ENCODE peak calls at places on chromosomes 16 and 17, in ten cellular contexts. M is upper lobe of right lung; J is HEK293T; C is stimulated activated CD4-positive, alpha-beta T cell treated with anti-CD3 and anti-CD28 coated beads, Interleukin-1b, Interleukin-23, amount 100 ng/mL, for 1 hour; I is endothelial cell; W is SHP77; E is germinal center; R is pons; N is head of caudate nucleus; X is IMR-90. Z is an unnamed sample.

GRCh38 chr17:50580636-50581035 is 20.1 kb downstream of the CACNA1G start:
- DNase-seq in I (no peak), M (no peak), C (no peak), J (no peak), X (no peak), R (no peak), W (no peak), N (no peak), E (no peak), Z (no peak)

GRCh38 chr17:74975943-74976342 is 3.4 kb upstream of the HID1 start:
- DNase-seq in C (no peak), I (no peak), W (no peak), X (no peak), J (no peak), M (no peak), R (no peak), N (no peak), E (no peak), Z (no peak)

GRCh38 chr17:81252336-81253329 is 13.5 kb downstream of the NDUFAF8 start:
- DNase-seq in M (no peak), X (no peak), J (no peak), C (no peak), I (no peak), R (no peak), N (no peak), E (no peak), W (no peak), Z (no peak)

GRCh38 chr16:68590201-68590994 is 51.3 kb downstream of the ZFP90 start:
- DNase-seq in M (peak; percentile 88), X (peak; percentile 7), E (peak; percentile 74), R (peak; percentile 3), W (peak; percentile 67), C (no peak), N (peak; percentile 73), I (peak; percentile 85), J (peak; percentile 88), Z (peak; percentile 54)

GRCh38 chr17:71615820-71616219 is 505.0 kb upstream of the SOX9 start:
- DNase-seq in M (no peak), E (no peak), W (no peak), C (no peak), N (no peak), J (peak; percentile 11), X (no peak), I (no peak), R (no peak), Z (no peak)

GRCh38 chr16:12611006-12611477 is 192.6 kb downstream of the CPPED1 start:
- DNase-seq in C (no peak), I (no peak), M (no peak), X (no peak), J (no peak), W (no peak), N (no peak), R (no peak), E (no peak), Z (no peak)

GRCh38 chr16:81500833-81501521 is 56.4 kb downstream of the CMIP start:
- DNase-seq in E (peak; percentile 88), N (no peak), C (no peak), M (no peak), J (no peak), R (no peak), W (no peak), I (no peak), X (peak; percentile 81), Z (no peak)

GRCh38 chr17:3893003-3893719 is at the start of gene CAMKK1:
- DNase-seq in E (peak; percentile 98), I (peak; percentile 89), R (peak; percentile 63), C (peak; percentile 68), X (peak; percentile 72), J (peak; percentile 96), N (peak; percentile 90), M (peak; percentile 96), W (peak; percentile 96), Z (peak; percentile 96)

GRCh38 chr17:38464723-38465419 is 36.6 kb downstream of the ARHGAP23 start:
- DNase-seq in X (peak; percentile 94), N (peak; percentile 89), R (peak; percentile 85), I (no peak), M (peak; percentile 86), E (peak; percentile 3), W (no peak), C (no peak), J (peak; percentile 5), Z (no peak)

GRCh38 chr17:29559640-29560039 is 7.2 kb downstream of the ABHD15 start:
- DNase-seq in M (no peak), N (no peak), E (no peak), C (no peak), I (no peak), X (no peak), W (no peak), J (no peak), R (no peak), Z (no peak)

GRCh38 chr16:8867483-8868271 is 1.1 kb downstream of the CARHSP1 start:
- DNase-seq in I (no peak), W (no peak), J (no peak), M (no peak), X (no peak), N (peak; percentile 65), R (peak; percentile 35), C (no peak), E (peak; percentile 48), Z (no peak)

GRCh38 chr16:77955127-77955526 is 67.2 kb upstream of the CLEC3A start:
- DNase-seq in X (no peak), C (no peak), W (no peak), E (no peak), N (no peak), R (no peak), J (no peak), I (no peak), M (no peak), Z (no peak)

GRCh38 chr16:46974352-46974751 is 878 bp upstream of the DNAJA2 start:
- DNase-seq in X (no peak), C (no peak), W (peak; percentile 46), R (no peak), E (peak; percentile 45), J (peak; percentile 22), N (no peak), I (no peak), M (no peak), Z (no peak)

GRCh38 chr17:66200685-66201092 is 8.8 kb upstream of the CEP112 start:
- DNase-seq in E (peak; percentile 46), J (peak; percentile 63), M (no peak), W (peak; percentile 23), C (peak; percentile 8), N (no peak), I (peak; percentile 64), X (peak; percentile 83), R (peak; percentile 41), Z (peak; percentile 42)

GRCh38 chr16:56603589-56603988 is 4.8 kb upstream of the MT2A start:
- DNase-seq in M (no peak), J (peak; percentile 47), I (peak; percentile 40), W (peak; percentile 61), N (peak; percentile 56), C (no peak), E (no peak), X (peak; percentile 53), R (peak; percentile 77), Z (peak; percentile 45)

GRCh38 chr16:2855536-2855935 is 2.4 kb downstream of the PRSS22 start:
- DNase-seq in M (no peak), N (no peak), X (no peak), W (no peak), J (no peak), R (no peak), E (no peak), I (no peak), C (no peak), Z (no peak)

GRCh38 chr16:54443839-54444238 is 157.3 kb upstream of the IRX3 start:
- DNase-seq in R (no peak), M (no peak), C (no peak), N (no peak), J (no peak), E (no peak), W (no peak), X (no peak), I (no peak), Z (no peak)

GRCh38 chr17:44780161-44780560 is 21.4 kb downstream of the ADAM11 start:
- DNase-seq in W (no peak), N (no peak), C (no peak), I (no peak), X (no peak), M (no peak), E (no peak), J (no peak), R (no peak), Z (no peak)

GRCh38 chr17:21510686-21511367 is 134.7 kb downstream of the KCNJ12 start:
- DNase-seq in I (no peak), J (no peak), M (no peak), R (peak; percentile 13), W (no peak), X (no peak), N (no peak), C (no peak), E (no peak), Z (no peak)

GRCh38 chr16:11994187-11995119 is 17.9 kb downstream of the SNX29 start:
- DNase-seq in I (no peak), J (no peak), E (no peak), C (no peak), X (peak; percentile 28), W (no peak), R (peak; percentile 94), N (peak; percentile 75), M (no peak), Z (no peak)

GRCh38 chr17:78242024-78242742 is 10.8 kb downstream of the TMEM235 start:
- DNase-seq in J (no peak), X (peak; percentile 19), N (peak; percentile 39), M (no peak), I (no peak), R (no peak), W (peak; percentile 86), E (peak; percentile 72), C (no peak), Z (no peak)

GRCh38 chr16:4910828-4911227 is 26.1 kb downstream of the PPL start:
- DNase-seq in R (no peak), E (no peak), I (no peak), X (no peak), J (no peak), W (no peak), N (no peak), C (no peak), M (no peak), Z (no peak)

GRCh38 chr16:28531777-28532744 is 6.7 kb downstream of the NUPR1 start:
- DNase-seq in R (no peak), M (peak; percentile 91), N (peak; percentile 39), X (no peak), W (peak; percentile 33), C (no peak), I (no peak), J (no peak), E (no peak), Z (no peak)

GRCh38 chr17:29086628-29087332 is 43.8 kb downstream of the PIPOX start:
- DNase-seq in X (peak; percentile 19), E (no peak), R (no peak), M (no peak), N (no peak), J (no peak), C (no peak), I (no peak), W (no peak), Z (no peak)

GRCh38 chr16:3992297-3993051 is 112.0 kb upstream of the CREBBP start:
- DNase-seq in E (no peak), C (no peak), W (no peak), I (no peak), N (no peak), M (no peak), J (no peak), R (no peak), X (no peak), Z (no peak)

GRCh38 chr17:22460461-22461063 is 768.2 kb downstream of the KCNJ18 start:
- DNase-seq in X (no peak), E (no peak), M (no peak), C (no peak), R (no peak), N (no peak), W (no peak), J (no peak), I (no peak), Z (no peak)

GRCh38 chr16:72858611-72859493 is 189.1 kb downstream of the ZFHX3 start:
- DNase-seq in E (no peak), X (peak; percentile 64), W (no peak), M (peak; percentile 25), I (no peak), R (no peak), J (no peak), C (no peak), N (no peak), Z (no peak)

GRCh38 chr16:11257131-11257938 is 1.3 kb upstream of the SOCS1 start:
- DNase-seq in I (peak; percentile 72), M (peak; percentile 83), R (peak; percentile 87), E (peak; percentile 63), X (peak; percentile 84), C (no peak), W (peak; percentile 82), N (peak; percentile 77), J (peak; percentile 77), Z (peak; percentile 77)